ENCODE peak calls at places on chromosomes 4 and X, in ten cellular contexts. Q is psoas muscle; Y is left cardiac atrium; T is naive B cell; C is activated naive CD4-positive, alpha-beta T cell treated with Interleukin-2 at 50 U/mL for 16 hours; U is T-helper 1 cell; K is activated naive CD8-positive, alpha-beta T cell treated with anti-CD3 and anti-CD28 coated beads, Interleukin-2, amount 10 ng/mL, durations not matched to agents 7 days and 5 days; B is NCI-H2081; O is HuH-7; Z is stimulated activated CD4-positive, alpha-beta T cell treated with anti-CD3 and anti-CD28 coated beads, Interleukin-1b, Interleukin-23, amount 100 ng/mL, for 24 hours. S is an unnamed sample.

GRCh38 chr4:65943076-65943475 is 272.8 kb upstream of the EPHA5 start:
- DNase-seq in U (no peak), Q (no peak), C (no peak), K (no peak), Y (no peak), B (no peak), T (no peak), Z (no peak), O (no peak), S (peak; percentile 84)

GRCh38 chr4:37471971-37472370 is 214.2 kb downstream of the RELL1 start:
- DNase-seq in C (no peak), B (no peak), O (no peak), K (no peak), T (no peak), Y (peak; percentile 19), U (no peak), Q (no peak), Z (no peak), S (peak; percentile 69)

GRCh38 chr4:73607375-73608026 is 12.7 kb downstream of the RASSF6 start:
- DNase-seq in O (no peak), T (no peak), K (no peak), Z (no peak), U (no peak), Q (no peak), B (no peak), C (no peak), Y (no peak), S (no peak)

GRCh38 chr4:110543577-110543976 is 67.6 kb downstream of the ENPEP start:
- DNase-seq in C (no peak), O (no peak), Q (no peak), U (no peak), T (no peak), Y (no peak), B (no peak), K (no peak), Z (no peak), S (no peak)

GRCh38 chr4:7150083-7150635 is 42.2 kb upstream of the SORCS2 start:
- DNase-seq in U (no peak), O (no peak), K (no peak), C (no peak), Y (no peak), T (no peak), B (no peak), Z (no peak), Q (no peak), S (no peak)

GRCh38 chr4:180617203-180617602 is 1626.0 kb upstream of the TENM3 start:
- DNase-seq in K (no peak), B (peak; percentile 48), Z (no peak), Q (no peak), U (no peak), O (peak; percentile 16), C (no peak), Y (no peak), T (no peak), S (no peak)

GRCh38 chr4:185559913-185560281 is 24.6 kb upstream of the PDLIM3 start:
- DNase-seq in Z (no peak), O (no peak), K (no peak), T (no peak), B (no peak), C (no peak), U (no peak), Y (peak; percentile 42), Q (peak; percentile 64), S (peak; percentile 82)

GRCh38 chrX:8242431-8242830 is 71.4 kb upstream of the VCX2 start:
- DNase-seq in U (no peak), K (no peak), C (no peak), B (no peak), T (no peak), Y (no peak), O (no peak), Q (no peak), Z (no peak), S (no peak)

GRCh38 chr4:153067376-153067775 is 131.3 kb downstream of the FHDC1 start:
- DNase-seq in B (no peak), O (no peak), U (no peak), Y (no peak), C (no peak), Z (no peak), K (no peak), T (no peak), Q (no peak), S (no peak)

GRCh38 chr4:67983333-67983732 is 20.0 kb upstream of the TMPRSS11A start:
- DNase-seq in Y (no peak), K (no peak), Z (no peak), B (no peak), C (no peak), Q (no peak), U (no peak), T (no peak), O (no peak), S (no peak)

GRCh38 chr4:113837397-113837796 is 75.9 kb upstream of the CAMK2D start:
- DNase-seq in B (no peak), T (peak; percentile 31), U (peak; percentile 21), C (no peak), K (no peak), O (no peak), Y (no peak), Z (no peak), Q (no peak), S (peak; percentile 72)

GRCh38 chr4:168264903-168265302 is 53.6 kb downstream of the DDX60 start:
- DNase-seq in B (peak; percentile 86), Q (no peak), Z (no peak), U (no peak), Y (peak; percentile 26), T (no peak), O (no peak), K (no peak), C (no peak), S (no peak)

GRCh38 chr4:150004481-150004880 is 73.8 kb upstream of the DCLK2 start:
- DNase-seq in U (no peak), Q (no peak), Y (no peak), O (no peak), B (no peak), Z (no peak), T (no peak), K (no peak), C (no peak), S (peak; percentile 21)

GRCh38 chrX:112832481-112833095 is 8.0 kb downstream of the AMOT start:
- DNase-seq in K (no peak), C (no peak), O (no peak), Y (no peak), Q (no peak), U (no peak), T (no peak), B (peak; percentile 22), Z (no peak), S (no peak)

GRCh38 chrX:37998586-37999267 is 7.6 kb upstream of the SYTL5 start:
- DNase-seq in B (peak; percentile 68), U (no peak), C (no peak), O (no peak), K (no peak), Q (no peak), Z (no peak), Y (no peak), T (no peak), S (peak; percentile 25)

GRCh38 chrX:8851487-8851886 is 50.3 kb upstream of the FAM9A start:
- DNase-seq in Y (no peak), C (no peak), Z (no peak), T (no peak), K (no peak), B (no peak), Q (no peak), O (no peak), U (no peak), S (no peak)

GRCh38 chr4:36255575-36255974 is 11.3 kb upstream of the ARAP2 start:
- DNase-seq in O (no peak), Z (no peak), Q (no peak), U (peak; percentile 86), T (peak; percentile 67), C (peak; percentile 51), K (peak; percentile 34), Y (no peak), B (no peak), S (no peak)

GRCh38 chr4:182083681-182084410 is 159.4 kb upstream of the TENM3 start:
- DNase-seq in B (no peak), Y (no peak), T (no peak), C (no peak), Z (no peak), O (no peak), K (no peak), U (no peak), Q (no peak), S (no peak)

GRCh38 chrX:50812995-50813842 is 775 bp downstream of the SHROOM4 start:
- DNase-seq in O (peak; percentile 36), Y (peak; percentile 58), U (no peak), K (no peak), Q (peak; percentile 73), T (no peak), Z (no peak), C (no peak), B (no peak), S (no peak)

GRCh38 chr4:178339769-178340168 is 897.5 kb upstream of the AGA start:
- DNase-seq in Q (no peak), Z (no peak), O (no peak), U (no peak), K (no peak), T (no peak), Y (no peak), B (no peak), C (no peak), S (no peak)

GRCh38 chr4:129087516-129087915 is 5.8 kb downstream of the SCLT1 start:
- DNase-seq in O (no peak), K (no peak), T (no peak), B (no peak), C (no peak), Z (no peak), Y (no peak), Q (no peak), U (no peak), S (no peak)

GRCh38 chr4:103994059-103994458 is 274.3 kb upstream of the TACR3 start:
- DNase-seq in T (no peak), Y (no peak), C (no peak), O (no peak), Z (no peak), K (no peak), U (no peak), Q (no peak), B (peak; percentile 32), S (no peak)

GRCh38 chr4:170589597-170590191 is 499.9 kb upstream of the AADAT start:
- DNase-seq in O (peak; percentile 22), Z (no peak), T (no peak), Y (no peak), Q (no peak), C (no peak), K (no peak), U (no peak), B (peak; percentile 48), S (peak; percentile 4)

GRCh38 chrX:107678957-107679740 is 50.8 kb downstream of the PRPS1 start:
- DNase-seq in T (peak; percentile 58), O (no peak), Z (peak; percentile 40), Q (peak; percentile 89), U (peak; percentile 83), Y (peak; percentile 85), K (peak; percentile 64), B (no peak), C (peak; percentile 63), S (no peak)

GRCh38 chr4:150244600-150244999 is 166.4 kb downstream of the DCLK2 start:
- DNase-seq in O (peak; percentile 37), Y (no peak), Z (no peak), U (no peak), Q (no peak), C (no peak), T (no peak), K (no peak), B (peak; percentile 77), S (peak; percentile 41)

GRCh38 chr4:42151568-42152506 is 618 bp downstream of the BEND4 start:
- DNase-seq in C (peak; percentile 17), O (no peak), Y (peak; percentile 23), U (peak; percentile 5), Z (peak; percentile 10), K (peak; percentile 49), B (peak; percentile 84), Q (peak; percentile 49), T (peak; percentile 84), S (no peak)

GRCh38 chr4:53714377-53715140 is 123.3 kb upstream of the LNX1 start:
- DNase-seq in O (no peak), U (no peak), C (no peak), Q (no peak), T (no peak), Z (no peak), Y (no peak), K (no peak), B (no peak), S (no peak)

GRCh38 chr4:184612089-184612488 is 37.2 kb downstream of the CASP3 start:
- DNase-seq in Q (no peak), U (no peak), O (no peak), Z (no peak), K (no peak), Y (no peak), T (no peak), C (no peak), B (no peak), S (no peak)